ENCODE peak calls at places on chromosomes 5 and 9, in four cellular contexts. Y, P, M and D are unnamed samples.

GRCh38 chr5:98455660-98456059 is 317.8 kb upstream of the RGMB start:
- DNase-seq in Y (no peak), P (no peak), M (no peak), D (no peak)

GRCh38 chr9:110604101-110604710 is 24.7 kb upstream of the SVEP1 start:
- DNase-seq in Y (no peak), P (no peak), M (no peak), D (no peak)

GRCh38 chr5:543755-544674 is 19.8 kb upstream of the SLC9A3 start:
- DNase-seq in Y (peak; percentile 32), P (peak; percentile 87), M (peak; percentile 62), D (peak; percentile 65)

GRCh38 chr9:133850937-133851336 is 112.8 kb upstream of the SARDH start:
- DNase-seq in Y (no peak), P (peak; percentile 28), M (no peak), D (no peak)

GRCh38 chr5:179605026-179605833 is 18.2 kb downstream of the HNRNPH1 start:
- DNase-seq in Y (no peak), P (no peak), M (peak; percentile 89), D (peak; percentile 30)

GRCh38 chr9:68912561-68912960 is 101.4 kb downstream of the PRKACG start:
- DNase-seq in Y (no peak), P (no peak), M (no peak), D (no peak)

GRCh38 chr5:33513786-33514185 is 73.0 kb downstream of the TARS1 start:
- DNase-seq in Y (no peak), P (no peak), M (no peak), D (no peak)

GRCh38 chr5:84364043-84364442 is 20.6 kb downstream of the EDIL3 start:
- DNase-seq in Y (no peak), P (no peak), M (no peak), D (no peak)

GRCh38 chr9:135074354-135075233 is 12.9 kb upstream of the OLFM1 start:
- DNase-seq in Y (no peak), P (no peak), M (peak; percentile 57), D (no peak)

GRCh38 chr9:116550728-116551436 is 136.2 kb upstream of the TRIM32 start:
- DNase-seq in Y (no peak), P (no peak), M (no peak), D (no peak)

GRCh38 chr9:38233796-38234355 is 158.6 kb upstream of the ALDH1B1 start:
- DNase-seq in Y (no peak), P (no peak), M (no peak), D (no peak)

GRCh38 chr5:150000990-150001659 is 586 bp downstream of the HMGXB3 start:
- DNase-seq in Y (peak; percentile 39), P (peak; percentile 84), M (peak; percentile 69), D (peak; percentile 64)

GRCh38 chr9:15115702-15116639 is 191.0 kb downstream of the TTC39B start:
- DNase-seq in Y (no peak), P (no peak), M (no peak), D (no peak)

GRCh38 chr5:148005788-148006520 is 57.8 kb upstream of the SPINK5 start:
- DNase-seq in Y (no peak), P (no peak), M (no peak), D (no peak)

GRCh38 chr5:31182146-31182545 is 11.3 kb upstream of the CDH6 start:
- DNase-seq in Y (no peak), P (no peak), M (no peak), D (no peak)

GRCh38 chr9:68904454-68904853 is 109.5 kb downstream of the PRKACG start:
- DNase-seq in Y (no peak), P (no peak), M (no peak), D (no peak)

GRCh38 chr5:170633235-170634041 is 129.6 kb downstream of the KCNIP1 start:
- DNase-seq in Y (no peak), P (peak; percentile 66), M (peak; percentile 86), D (no peak)

GRCh38 chr9:117411547-117411946 is 3.3 kb downstream of the ASTN2 start:
- DNase-seq in Y (no peak), P (no peak), M (no peak), D (no peak)

GRCh38 chr5:91061946-91062586 is 321.1 kb downstream of the ARRDC3 start:
- DNase-seq in Y (no peak), P (no peak), M (no peak), D (no peak)

GRCh38 chr9:109880276-109881169 is 100.5 kb downstream of the PALM2AKAP2 start:
- DNase-seq in Y (peak; percentile 5), P (no peak), M (no peak), D (no peak)

GRCh38 chr9:94655739-94656138 is 16.4 kb upstream of the FBP1 start:
- DNase-seq in Y (no peak), P (no peak), M (no peak), D (no peak)

GRCh38 chr5:141605523-141606277 is 13.1 kb downstream of the DIAPH1 start:
- DNase-seq in Y (peak; percentile 26), P (no peak), M (peak; percentile 72), D (no peak)